ENCODE peak calls at places on chromosomes 12 and 14, in seven cellular contexts. X is colonic mucosa, M is activated T-helper 1 cell treated with Interleukin-2 at 50 U/mL for 16 hours, Z is GM04504, I is Ammon's horn, P is coronary artery, C is HEK293T. O is an unnamed sample.

GRCh38 chr12:118334241-118334640 is 38.5 kb downstream of the TAOK3 start:
- DNase-seq in P (no peak), X (no peak), M (no peak), C (no peak), Z (no peak), I (no peak), O (no peak)

GRCh38 chr12:121318121-121318520 is 21.6 kb upstream of the CAMKK2 start:
- DNase-seq in Z (no peak), P (no peak), C (no peak), I (no peak), M (no peak), X (no peak), O (no peak)

GRCh38 chr12:101111441-101111840 is 98.6 kb downstream of the SLC5A8 start:
- DNase-seq in I (no peak), C (no peak), X (no peak), P (no peak), Z (no peak), M (no peak), O (no peak)

GRCh38 chr14:32980178-32980886 is 41.7 kb downstream of the NPAS3 start:
- DNase-seq in X (no peak), C (no peak), I (no peak), P (no peak), M (no peak), Z (no peak), O (no peak)

GRCh38 chr14:35374273-35374681 is 30.3 kb downstream of the NFKBIA start:
- DNase-seq in P (no peak), Z (peak), C (no peak), X (peak), M (no peak), I (peak), O (peak)

GRCh38 chr12:15059123-15059522 is 86.3 kb downstream of the PDE6H start:
- DNase-seq in M (no peak), X (no peak), Z (no peak), C (no peak), I (no peak), P (no peak), O (no peak)

GRCh38 chr14:55129086-55129427 is at the start of gene LGALS3:
- DNase-seq in M (no peak), I (peak), P (no peak), X (peak), Z (peak), C (peak), O (peak)

GRCh38 chr12:133203344-133204263 is 22.3 kb downstream of the ZNF268 start:
- DNase-seq in I (no peak), C (no peak), X (no peak), P (no peak), M (no peak), Z (no peak), O (no peak)

GRCh38 chr14:24935796-24936195 is 114.2 kb downstream of the STXBP6 start:
- DNase-seq in M (no peak), Z (no peak), P (no peak), C (no peak), X (no peak), I (no peak), O (no peak)

GRCh38 chr12:121883315-121883660 is 5.3 kb upstream of the PSMD9 start:
- DNase-seq in Z (no peak), X (no peak), M (no peak), I (no peak), C (no peak), P (no peak), O (no peak)

GRCh38 chr12:69000540-69001243 is 67.7 kb upstream of the CPM start:
- DNase-seq in I (no peak), C (no peak), P (no peak), Z (no peak), M (no peak), X (no peak), O (no peak)

O was measured in NCI-H460.